ENCODE peak calls at places on chromosomes 7 and 10, in four cellular contexts. W is brain microvascular endothelial cell, R is cardiac fibroblast, F is A673. P is an unnamed sample.

GRCh38 chr7:5636914-5637313 is 144.5 kb downstream of the RNF216 start:
- DNase-seq in W (peak; percentile 91), R (peak; percentile 93), F (peak; percentile 94), P (peak; percentile 95)

GRCh38 chr7:19023477-19023876 is 94.0 kb downstream of the TWIST1 start:
- DNase-seq in W (no peak), R (no peak), F (no peak), P (no peak)

GRCh38 chr7:73707045-73707631 is 12.3 kb downstream of the STX1A start:
- DNase-seq in W (peak; percentile 20), R (no peak), F (peak; percentile 97), P (no peak)

GRCh38 chr7:47479821-47480575 is 101.9 kb downstream of the TNS3 start:
- DNase-seq in W (no peak), R (no peak), F (no peak), P (no peak)

GRCh38 chr10:96043895-96044580 is 655 bp downstream of the CCNJ start:
- DNase-seq in W (peak; percentile 14), R (peak; percentile 38), F (peak; percentile 53), P (peak; percentile 71)

GRCh38 chr7:65379318-65379717 is 5.7 kb downstream of the ZNF92 start:
- DNase-seq in W (peak; percentile 27), R (peak; percentile 41), F (no peak), P (no peak)

GRCh38 chr10:43731486-43731885 is 82.8 kb upstream of the ZNF32 start:
- DNase-seq in W (no peak), R (no peak), F (no peak), P (no peak)

GRCh38 chr7:150322833-150323681 is at the start of the genes ACTR3C and LRRC61:
- DNase-seq in W (no peak), R (no peak), F (peak; percentile 73), P (no peak)

GRCh38 chr10:17229016-17229716 is 1.1 kb downstream of the VIM start:
- DNase-seq in W (peak; percentile 86), R (peak; percentile 97), F (peak; percentile 94), P (peak; percentile 98)

GRCh38 chr10:129963076-129963830 is 821 bp downstream of the EBF3 start:
- DNase-seq in W (no peak), R (peak; percentile 55), F (peak; percentile 67), P (peak; percentile 68)

GRCh38 chr7:30091431-30092386 is 43.1 kb upstream of the MTURN start:
- DNase-seq in W (no peak), R (peak; percentile 88), F (no peak), P (peak; percentile 71)

GRCh38 chr10:43785252-43785651 is 136.6 kb upstream of the ZNF32 start:
- DNase-seq in W (no peak), R (peak; percentile 39), F (peak; percentile 18), P (peak; percentile 18)

GRCh38 chr7:82859106-82859850 is 303.4 kb downstream of the PCLO start:
- DNase-seq in W (peak; percentile 11), R (peak; percentile 2), F (peak; percentile 3), P (peak; percentile 6)

GRCh38 chr7:102728-103127 is 89.6 kb upstream of the FAM20C start:
- DNase-seq in W (no peak), R (no peak), F (no peak), P (peak; percentile 82)

GRCh38 chr7:6615853-6616555 is 594 bp downstream of the ZNF853 start:
- DNase-seq in W (no peak), R (no peak), F (no peak), P (no peak)

DNA sequence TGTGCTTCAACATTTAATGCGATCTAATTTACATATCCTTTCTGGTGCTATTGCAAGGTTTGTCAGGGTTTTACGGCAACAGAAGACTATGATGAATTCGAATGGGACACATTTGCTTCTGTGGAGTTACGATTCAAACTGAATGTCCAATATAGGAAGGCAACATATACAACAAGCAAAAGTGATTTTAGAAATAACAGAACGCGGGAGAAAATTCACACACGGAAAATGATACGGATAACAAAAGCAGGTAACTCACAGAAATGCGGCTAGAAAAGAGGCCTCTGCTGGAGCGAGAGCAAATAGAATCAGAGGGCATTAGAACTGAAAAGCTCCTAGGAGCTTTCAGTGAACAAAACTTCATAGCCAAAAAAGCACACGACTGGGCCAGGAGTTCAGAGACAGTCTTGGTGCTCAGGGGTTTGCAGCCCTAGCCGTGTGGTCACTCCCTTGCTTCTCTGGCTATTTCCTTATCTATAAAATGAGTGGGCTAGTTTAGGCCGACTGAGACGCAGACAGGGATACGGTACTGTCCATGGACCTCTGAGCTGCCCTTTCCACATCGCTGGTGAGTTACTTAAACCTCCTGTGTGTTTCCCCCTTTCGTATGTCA is 555 bp upstream of the TAX1BP1 start:
- DNase-seq in W (no peak), R (peak; percentile 19), F (no peak), P (no peak)
- TF ChIP-seq CTCF in W (no peak), R (no peak), F (no peak), P (no peak)

GRCh38 chr10:48309711-48310226 is 3.3 kb downstream of the MAPK8 start:
- DNase-seq in W (no peak), R (peak; percentile 20), F (no peak), P (peak; percentile 40)
- H3K4me3 ChIP-seq in W (no peak overlapping the region), R (no peak overlapping the region), F (no peak overlapping the region), P (no peak overlapping the region)

GRCh38 chr10:79068203-79068561 is 584 bp upstream of the ZMIZ1 start:
- DNase-seq in W (no peak), R (peak; percentile 26), F (peak; percentile 28), P (peak; percentile 39)
- TF ChIP-seq CTCF in W (peak; percentile 14), R (no peak), F (peak; percentile 31), P (no peak)

DNA sequence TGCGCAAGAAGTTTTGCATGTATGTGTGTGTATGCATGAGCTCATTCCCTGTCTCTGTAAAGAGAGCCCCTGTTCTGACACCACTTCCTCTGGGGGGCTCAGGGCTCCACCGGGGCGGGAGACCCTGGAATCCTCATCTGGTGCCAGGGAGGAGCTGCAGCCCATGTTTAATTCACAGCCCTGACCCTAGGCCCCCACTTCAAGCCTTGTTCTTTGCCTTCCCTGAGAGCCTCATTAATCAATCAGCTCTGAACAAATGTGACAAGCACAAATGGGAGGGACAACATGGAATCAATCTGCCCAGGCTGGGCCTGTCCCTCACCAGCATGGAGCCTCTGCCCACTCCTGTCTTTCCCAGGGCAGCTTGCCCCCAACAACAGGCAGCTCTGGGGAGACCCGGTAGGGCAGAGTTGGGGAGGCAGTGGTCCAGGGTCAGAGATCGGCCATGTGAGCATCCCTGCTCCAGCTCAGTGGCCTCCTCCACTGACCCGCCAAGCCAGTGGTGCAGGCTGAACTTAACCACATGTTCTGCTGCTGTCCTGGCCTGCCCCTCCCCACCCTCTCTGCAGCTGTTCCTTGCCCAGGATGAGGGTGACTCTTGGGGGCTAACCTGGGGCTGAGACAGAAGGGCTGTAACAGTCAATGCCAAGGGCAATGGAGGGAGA is 349.5 kb downstream of the PLXNA4 start:
- DNase-seq in W (no peak), R (no peak), F (no peak), P (no peak)
- H3K4me3 ChIP-seq in W (no peak overlapping the region), R (no peak overlapping the region), F (no peak overlapping the region), P (no peak overlapping the region)

GRCh38 chr7:28840515-28841125 is 117.5 kb downstream of the TRIL start:
- DNase-seq in W (peak; percentile 8), R (peak; percentile 19), F (peak; percentile 10), P (no peak)
- TF ChIP-seq CTCF in W (peak; percentile 69), R (peak; percentile 59), F (peak; percentile 60), P (peak; percentile 44)

P was measured in foreskin fibroblast.